ENCODE peak calls at places on chromosome 4, in seven cellular contexts. W, H, R, C, I, G and O are unnamed samples.

GRCh38 chr4:141636077-141636770 is at the start of gene IL15:
- DNase-seq in W (peak; percentile 74), H (no peak), R (peak; percentile 24), C (peak; percentile 61), I (peak; percentile 79), G (peak; percentile 70), O (peak; percentile 94)

GRCh38 chr4:5511791-5512190 is 196.6 kb downstream of the EVC2 start:
- DNase-seq in W (no peak), H (no peak), R (no peak), C (peak; percentile 51), I (no peak), G (no peak), O (no peak)

GRCh38 chr4:83108101-83108861 is 6.2 kb downstream of the PLAC8 start:
- DNase-seq in W (no peak), H (no peak), R (no peak), C (no peak), I (no peak), G (peak; percentile 30), O (no peak)

GRCh38 chr4:77009511-77010120 is 60.1 kb downstream of the SEPTIN11 start:
- DNase-seq in W (no peak), H (no peak), R (no peak), C (no peak), I (no peak), G (no peak), O (no peak)

GRCh38 chr4:117560329-117560728 is 474.0 kb upstream of the NDST3 start:
- DNase-seq in W (no peak), H (no peak), R (peak; percentile 63), C (peak; percentile 41), I (no peak), G (no peak), O (no peak)

GRCh38 chr4:3407930-3408792 is 33.6 kb upstream of the HGFAC start:
- DNase-seq in W (no peak), H (no peak), R (no peak), C (no peak), I (peak; percentile 34), G (no peak), O (no peak)

GRCh38 chr4:91064157-91064853 is 937.1 kb downstream of the CCSER1 start:
- DNase-seq in W (peak; percentile 68), H (no peak), R (peak; percentile 83), C (peak; percentile 25), I (no peak), G (no peak), O (peak; percentile 99)

GRCh38 chr4:136400829-136401228 is 1131.5 kb downstream of the PCDH18 start:
- DNase-seq in W (no peak), H (no peak), R (no peak), C (no peak), I (no peak), G (no peak), O (no peak)

GRCh38 chr4:106063009-106063408 is 167.7 kb downstream of the NPNT start:
- DNase-seq in W (no peak), H (no peak), R (no peak), C (peak; percentile 76), I (no peak), G (no peak), O (no peak)

GRCh38 chr4:4686396-4686795 is 144.5 kb upstream of the STX18 start:
- DNase-seq in W (no peak), H (no peak), R (no peak), C (no peak), I (no peak), G (no peak), O (no peak)

GRCh38 chr4:139142980-139143379 is 34.0 kb downstream of the ELF2 start:
- DNase-seq in W (no peak), H (no peak), R (no peak), C (no peak), I (no peak), G (no peak), O (peak; percentile 53)

GRCh38 chr4:48778431-48779094 is 1.5 kb downstream of the FRYL start:
- DNase-seq in W (no peak), H (no peak), R (peak; percentile 19), C (peak; percentile 66), I (no peak), G (no peak), O (no peak)

GRCh38 chr4:10075953-10076391 is 40.6 kb downstream of the WDR1 start:
- DNase-seq in W (no peak), H (no peak), R (no peak), C (no peak), I (no peak), G (no peak), O (no peak)

GRCh38 chr4:10072420-10073017 is 44.1 kb downstream of the WDR1 start:
- DNase-seq in W (no peak), H (no peak), R (no peak), C (no peak), I (no peak), G (no peak), O (no peak)

GRCh38 chr4:10074767-10075105 is 41.9 kb downstream of the WDR1 start:
- DNase-seq in W (no peak), H (no peak), R (peak; percentile 19), C (peak; percentile 67), I (no peak), G (no peak), O (peak; percentile 30)

GRCh38 chr4:10075158-10075863 is 41.3 kb downstream of the WDR1 start:
- DNase-seq in W (no peak), H (no peak), R (no peak), C (no peak), I (no peak), G (no peak), O (no peak)

DNA sequence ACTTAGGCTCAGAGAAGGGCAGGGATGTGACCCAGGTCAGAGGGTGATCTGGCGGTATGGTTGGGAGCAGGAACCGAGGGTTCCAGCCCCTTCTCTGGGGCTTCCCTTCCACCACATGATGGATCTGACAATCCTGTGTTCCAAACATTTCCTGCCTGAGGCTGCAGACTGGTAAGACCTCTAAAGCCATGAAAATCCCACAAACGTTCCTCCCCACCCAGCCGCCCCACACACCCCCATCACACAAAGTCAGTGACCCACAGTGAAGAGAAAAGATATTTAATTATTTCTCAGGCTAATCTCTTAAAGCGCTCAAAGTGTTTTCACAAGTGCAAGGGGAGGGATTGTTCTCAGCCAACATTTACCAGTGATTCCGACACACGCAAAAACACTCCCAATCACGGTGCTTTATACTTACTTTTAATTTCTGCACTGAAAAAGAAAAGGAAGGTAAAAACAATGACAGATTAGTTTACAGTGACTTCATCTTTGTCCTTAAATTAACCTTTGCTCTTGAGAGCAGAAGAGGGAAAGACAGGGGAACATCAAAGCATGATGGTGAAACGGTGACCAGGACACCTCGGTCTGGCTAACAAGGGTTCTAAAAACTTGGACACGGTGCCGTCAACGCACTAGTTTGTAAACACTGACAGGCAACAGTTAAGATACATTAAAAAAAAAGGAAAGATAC is 42.4 kb downstream of the WDR1 start:
- DNase-seq in W (no peak), H (no peak), R (no peak), C (no peak), I (no peak), G (no peak), O (no peak)
- H3K36me3 ChIP-seq in W (no peaks in the 10 kb centered on the region), H (peaks cover 47% of the 10 kb centered on the region), R (peaks cover 23% of the 10 kb centered on the region), C (peaks cover 54% of the 10 kb centered on the region), I (peaks cover 70% of the 10 kb centered on the region), G (peaks cover 52% of the 10 kb centered on the region), O (peaks cover 42% of the 10 kb centered on the region)

DNA sequence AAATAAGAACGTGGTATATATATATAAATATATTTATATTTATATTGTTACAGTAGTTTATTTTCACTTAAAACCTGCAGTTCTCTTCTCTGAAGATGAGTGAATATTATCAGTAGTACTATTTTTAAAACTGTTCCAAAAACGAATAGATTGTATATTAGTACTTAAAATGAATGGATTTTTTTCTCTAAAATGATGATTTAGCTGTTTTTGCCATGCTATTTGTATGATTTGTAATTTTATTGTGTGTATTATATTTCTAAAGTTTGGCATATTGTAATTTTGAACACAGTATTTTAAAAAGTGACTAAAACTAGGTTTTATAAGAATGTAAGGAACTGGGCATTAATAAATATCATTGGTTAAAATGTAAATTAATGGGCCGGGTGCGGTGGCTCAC is 22.0 kb downstream of the TRAPPC11 start:
- DNase-seq in W (no peak), H (no peak), R (no peak), C (no peak), I (no peak), G (no peak), O (no peak)
- H3K36me3 ChIP-seq in W (no peaks in the 10 kb centered on the region), H (peaks cover 21% of the 10 kb centered on the region), R (peaks cover 50% of the 10 kb centered on the region), C (peaks cover 6% of the 10 kb centered on the region), I (peaks cover 65% of the 10 kb centered on the region), G (peaks cover 25% of the 10 kb centered on the region), O (peaks cover 4% of the 10 kb centered on the region)

GRCh38 chr4:99876946-99877345 is 17.3 kb downstream of the LAMTOR3 start:
- DNase-seq in W (no peak), H (no peak), R (no peak), C (peak; percentile 15), I (no peak), G (no peak), O (no peak)
- H3K36me3 ChIP-seq in W (no peaks in the 10 kb centered on the region), H (peaks cover 18% of the 10 kb centered on the region), R (peaks cover 20% of the 10 kb centered on the region), C (peaks cover 7% of the 10 kb centered on the region), I (peaks cover 36% of the 10 kb centered on the region), G (peaks cover 25% of the 10 kb centered on the region), O (peaks cover 6% of the 10 kb centered on the region)

GRCh38 chr4:108787724-108788123 is 24.9 kb upstream of the ETNPPL start:
- DNase-seq in W (no peak), H (no peak), R (no peak), C (no peak), I (no peak), G (no peak), O (no peak)
- H3K36me3 ChIP-seq in W (no peaks in the 10 kb centered on the region), H (no peaks in the 10 kb centered on the region), R (no peaks in the 10 kb centered on the region), C (no peaks in the 10 kb centered on the region), I (no peaks in the 10 kb centered on the region), G (no peaks in the 10 kb centered on the region), O (no peaks in the 10 kb centered on the region)

GRCh38 chr4:44438687-44439086 is 9.9 kb downstream of the KCTD8 start:
- DNase-seq in W (no peak), H (no peak), R (no peak), C (no peak), I (no peak), G (no peak), O (no peak)
- H3K36me3 ChIP-seq in W (no peaks in the 10 kb centered on the region), H (no peaks in the 10 kb centered on the region), R (no peaks in the 10 kb centered on the region), C (no peaks in the 10 kb centered on the region), I (no peaks in the 10 kb centered on the region), G (no peaks in the 10 kb centered on the region), O (no peaks in the 10 kb centered on the region)